ENCODE peak calls at places on chromosomes 5 and 9, in ten cellular contexts. One of them, this sample, is unnamed.

GRCh38 chr5:107894361-107894760 is 223.6 kb upstream of the EFNA5 start:
- DNase-seq in kidney: no peak
- DNase-seq in effector memory CD8-positive, alpha-beta T cell: no peak
- DNase-seq in Calu3: no peak
- DNase-seq in SW480: no peak
- DNase-seq in NCI-H82: peak; percentile 23
- DNase-seq in T follicular helper cell: no peak
- DNase-seq in dermis blood vessel endothelial cell: no peak
- DNase-seq in HT-29: no peak
- DNase-seq in cardiac fibroblast: peak; percentile 58
- DNase-seq in this sample: no peak

GRCh38 chr9:116193636-116194035 is 40.0 kb downstream of the PAPPA start:
- DNase-seq in kidney: no peak
- DNase-seq in effector memory CD8-positive, alpha-beta T cell: no peak
- DNase-seq in Calu3: no peak
- DNase-seq in SW480: peak; percentile 18
- DNase-seq in NCI-H82: no peak
- DNase-seq in T follicular helper cell: no peak
- DNase-seq in dermis blood vessel endothelial cell: peak; percentile 5
- DNase-seq in HT-29: no peak
- DNase-seq in cardiac fibroblast: peak; percentile 80
- DNase-seq in this sample: no peak

GRCh38 chr5:169248520-169248919 is 52.4 kb downstream of the SLIT3 start:
- DNase-seq in kidney: no peak
- DNase-seq in effector memory CD8-positive, alpha-beta T cell: no peak
- DNase-seq in Calu3: no peak
- DNase-seq in SW480: no peak
- DNase-seq in NCI-H82: no peak
- DNase-seq in T follicular helper cell: no peak
- DNase-seq in dermis blood vessel endothelial cell: no peak
- DNase-seq in HT-29: no peak
- DNase-seq in cardiac fibroblast: no peak
- DNase-seq in this sample: no peak

GRCh38 chr5:1708592-1709141 is 91.0 kb downstream of the MRPL36 start:
- DNase-seq in kidney: peak; percentile 63
- DNase-seq in effector memory CD8-positive, alpha-beta T cell: no peak
- DNase-seq in Calu3: no peak
- DNase-seq in SW480: no peak
- DNase-seq in NCI-H82: no peak
- DNase-seq in T follicular helper cell: no peak
- DNase-seq in dermis blood vessel endothelial cell: no peak
- DNase-seq in HT-29: no peak
- DNase-seq in cardiac fibroblast: no peak
- DNase-seq in this sample: no peak

GRCh38 chr9:32339424-32339823 is 45.0 kb upstream of the ACO1 start:
- DNase-seq in kidney: no peak
- DNase-seq in effector memory CD8-positive, alpha-beta T cell: no peak
- DNase-seq in Calu3: no peak
- DNase-seq in SW480: no peak
- DNase-seq in NCI-H82: no peak
- DNase-seq in T follicular helper cell: no peak
- DNase-seq in dermis blood vessel endothelial cell: no peak
- DNase-seq in HT-29: no peak
- DNase-seq in cardiac fibroblast: no peak
- DNase-seq in this sample: no peak

GRCh38 chr9:132752877-132753592 is 82.8 kb downstream of the GTF3C4 start:
- DNase-seq in kidney: peak; percentile 48
- DNase-seq in effector memory CD8-positive, alpha-beta T cell: no peak
- DNase-seq in Calu3: no peak
- DNase-seq in SW480: no peak
- DNase-seq in NCI-H82: no peak
- DNase-seq in T follicular helper cell: no peak
- DNase-seq in dermis blood vessel endothelial cell: no peak
- DNase-seq in HT-29: no peak
- DNase-seq in cardiac fibroblast: no peak
- DNase-seq in this sample: no peak

GRCh38 chr9:111648066-111648465 is 13.3 kb upstream of the GNG10 start:
- DNase-seq in kidney: no peak
- DNase-seq in effector memory CD8-positive, alpha-beta T cell: no peak
- DNase-seq in Calu3: no peak
- DNase-seq in SW480: no peak
- DNase-seq in NCI-H82: no peak
- DNase-seq in T follicular helper cell: no peak
- DNase-seq in dermis blood vessel endothelial cell: no peak
- DNase-seq in HT-29: no peak
- DNase-seq in cardiac fibroblast: peak; percentile 43
- DNase-seq in this sample: no peak

GRCh38 chr5:151892393-151892792 is 32.3 kb downstream of the GLRA1 start:
- DNase-seq in kidney: no peak
- DNase-seq in effector memory CD8-positive, alpha-beta T cell: no peak
- DNase-seq in Calu3: no peak
- DNase-seq in SW480: no peak
- DNase-seq in NCI-H82: peak; percentile 57
- DNase-seq in T follicular helper cell: no peak
- DNase-seq in dermis blood vessel endothelial cell: no peak
- DNase-seq in HT-29: no peak
- DNase-seq in cardiac fibroblast: no peak
- DNase-seq in this sample: no peak

GRCh38 chr5:120848883-120849282 is 384.8 kb downstream of the PRR16 start:
- DNase-seq in kidney: no peak
- DNase-seq in effector memory CD8-positive, alpha-beta T cell: no peak
- DNase-seq in Calu3: no peak
- DNase-seq in SW480: no peak
- DNase-seq in NCI-H82: no peak
- DNase-seq in T follicular helper cell: no peak
- DNase-seq in dermis blood vessel endothelial cell: no peak
- DNase-seq in HT-29: no peak
- DNase-seq in cardiac fibroblast: no peak
- DNase-seq in this sample: no peak

GRCh38 chr5:10485142-10485795 is 43.6 kb downstream of the ROPN1L start:
- DNase-seq in kidney: no peak
- DNase-seq in effector memory CD8-positive, alpha-beta T cell: no peak
- DNase-seq in Calu3: peak; percentile 32
- DNase-seq in SW480: no peak
- DNase-seq in NCI-H82: peak; percentile 91
- DNase-seq in T follicular helper cell: no peak
- DNase-seq in dermis blood vessel endothelial cell: peak; percentile 78
- DNase-seq in HT-29: no peak
- DNase-seq in cardiac fibroblast: peak; percentile 77
- DNase-seq in this sample: no peak

GRCh38 chr9:133543772-133544467 is 9.4 kb downstream of the ADAMTSL2 start:
- DNase-seq in kidney: no peak
- DNase-seq in effector memory CD8-positive, alpha-beta T cell: no peak
- DNase-seq in Calu3: no peak
- DNase-seq in SW480: no peak
- DNase-seq in NCI-H82: no peak
- DNase-seq in T follicular helper cell: no peak
- DNase-seq in dermis blood vessel endothelial cell: no peak
- DNase-seq in HT-29: no peak
- DNase-seq in cardiac fibroblast: no peak
- DNase-seq in this sample: no peak

GRCh38 chr5:63877961-63878360 is 84.3 kb downstream of the HTR1A start:
- DNase-seq in kidney: no peak
- DNase-seq in effector memory CD8-positive, alpha-beta T cell: no peak
- DNase-seq in Calu3: no peak
- DNase-seq in SW480: no peak
- DNase-seq in NCI-H82: no peak
- DNase-seq in T follicular helper cell: no peak
- DNase-seq in dermis blood vessel endothelial cell: no peak
- DNase-seq in HT-29: no peak
- DNase-seq in cardiac fibroblast: no peak
- DNase-seq in this sample: no peak